ENCODE peak calls at places on chromosomes 2 and 18, in nine cellular contexts. X is HL-60, A is GF-D8, I is iris pigment epithelial cell, F is NCI-H748 treated with DMSO at 0.1 percent for 48 hours, D is NCI-H1092, J is thyroid gland, B is psoas muscle, C is Peyer's patch. V is an unnamed sample.

GRCh38 chr18:78927156-78927555 is 52.5 kb upstream of the SALL3 start:
- DNase-seq in X (no peak), A (no peak), I (no peak), F (no peak), D (no peak), J (no peak), B (no peak), C (no peak), V (no peak)

GRCh38 chr2:98734823-98735260 is 3.9 kb upstream of the MGAT4A start:
- DNase-seq in X (no peak), A (peak; percentile 15), I (no peak), F (no peak), D (no peak), J (no peak), B (no peak), C (no peak), V (no peak)

GRCh38 chr2:240948905-240949790 is 43.0 kb downstream of the CROCC2 start:
- DNase-seq in X (no peak), A (no peak), I (no peak), F (no peak), D (no peak), J (no peak), B (no peak), C (peak; percentile 34), V (no peak)

GRCh38 chr2:2577366-2577765 is 246.3 kb upstream of the MYT1L start:
- DNase-seq in X (no peak), A (no peak), I (no peak), F (peak; percentile 77), D (peak; percentile 72), J (no peak), B (no peak), C (peak; percentile 15), V (no peak)

GRCh38 chr18:33757037-33757436 is 179.0 kb downstream of the ASXL3 start:
- DNase-seq in X (no peak), A (no peak), I (peak; percentile 2), F (no peak), D (peak; percentile 46), J (no peak), B (no peak), C (no peak), V (no peak)

GRCh38 chr2:186903183-186903582 is 54.2 kb upstream of the ZSWIM2 start:
- DNase-seq in X (no peak), A (no peak), I (peak; percentile 18), F (no peak), D (no peak), J (no peak), B (no peak), C (no peak), V (no peak)

GRCh38 chr2:235669269-235669831 is 175.5 kb downstream of the AGAP1 start:
- DNase-seq in X (no peak), A (no peak), I (peak; percentile 82), F (no peak), D (peak; percentile 35), J (peak; percentile 54), B (peak; percentile 86), C (peak; percentile 70), V (no peak)

GRCh38 chr2:43944915-43945314 is 50.9 kb downstream of the LRPPRC start:
- DNase-seq in X (no peak), A (no peak), I (no peak), F (no peak), D (peak; percentile 7), J (no peak), B (no peak), C (no peak), V (no peak)

GRCh38 chr18:54229660-54230059 is 5.2 kb upstream of the MBD2 start:
- DNase-seq in X (no peak), A (no peak), I (no peak), F (no peak), D (no peak), J (no peak), B (no peak), C (no peak), V (no peak)

GRCh38 chr2:184032983-184033382 is 565.3 kb upstream of the ZNF804A start:
- DNase-seq in X (no peak), A (no peak), I (no peak), F (no peak), D (no peak), J (no peak), B (no peak), C (no peak), V (no peak)

V was measured in GDM1.